ENCODE peak calls at places on chromosomes 13 and 19, in five cellular contexts. U, J, Y, D and L are unnamed samples.

GRCh38 chr19:33772858-33773180 is 23.9 kb upstream of the KCTD15 start:
- DNase-seq in Y (no peak), U (no peak), J (no peak), D (no peak), L (no peak)

GRCh38 chr13:92164822-92165221 is 766.4 kb downstream of the GPC5 start:
- DNase-seq in U (no peak), D (no peak), Y (no peak), J (no peak), L (no peak)

GRCh38 chr13:95571941-95572340 is 19.4 kb downstream of the CLDN10 start:
- DNase-seq in D (no peak), U (no peak), J (no peak), Y (no peak), L (no peak)

GRCh38 chr13:49246850-49247721 is 639 bp upstream of the CDADC1 start:
- DNase-seq in U (no peak), J (no peak), D (no peak), Y (no peak), L (no peak)

GRCh38 chr19:41792513-41793413 is 3.6 kb upstream of the CEACAM3 start:
- DNase-seq in J (no peak), D (peak), U (peak), Y (no peak), L (no peak)

GRCh38 chr13:41568990-41569387 is 111.6 kb downstream of the RGCC start:
- DNase-seq in D (no peak), J (no peak), Y (no peak), U (no peak), L (no peak)

GRCh38 chr13:49044008-49044407 is 68.3 kb downstream of the FNDC3A start:
- DNase-seq in Y (no peak), J (no peak), D (no peak), U (no peak), L (no peak)

GRCh38 chr13:76641056-76641455 is 245.1 kb downstream of the KCTD12 start:
- DNase-seq in U (no peak), Y (no peak), D (no peak), J (no peak), L (no peak)

GRCh38 chr19:41882568-41883462 is at the start of gene ARHGEF1:
- DNase-seq in D (peak), U (peak), Y (no peak), J (no peak), L (no peak)

GRCh38 chr13:113928701-113929627 is 44.9 kb downstream of the C13orf46 start:
- DNase-seq in J (peak), Y (no peak), U (no peak), D (no peak), L (no peak)